ENCODE peak calls at places on chromosome 11, in six cellular contexts. T, K, Z, G, Q and L are unnamed samples.

GRCh38 chr11:96012086-96012824 is 88.3 kb upstream of the MTMR2 start:
- DNase-seq in Z (no peak), T (peak), Q (no peak), G (peak), K (peak), L (no peak)

GRCh38 chr11:105870521-105871113 is 151.4 kb downstream of the MSANTD4 start:
- DNase-seq in G (no peak), K (no peak), T (no peak), Z (no peak), Q (no peak), L (no peak)

GRCh38 chr11:112785104-112785503 is 176.1 kb upstream of the NCAM1 start:
- DNase-seq in Q (no peak), Z (no peak), G (no peak), K (no peak), T (no peak), L (no peak)

GRCh38 chr11:130145328-130145812 is 14.2 kb upstream of the ST14 start:
- DNase-seq in K (no peak), T (no peak), Q (no peak), G (no peak), Z (no peak), L (no peak)

GRCh38 chr11:57566035-57566504 is 1.4 kb downstream of the UBE2L6 start:
- DNase-seq in K (no peak), Z (no peak), G (no peak), Q (no peak), T (no peak), L (no peak)

GRCh38 chr11:64870176-64870892 is 8.1 kb downstream of the EHD1 start:
- DNase-seq in T (no peak), Z (peak), G (peak), K (peak), Q (no peak), L (no peak)

GRCh38 chr11:75140269-75141138 is 10.4 kb upstream of the SLCO2B1 start:
- DNase-seq in T (peak), G (peak), Z (peak), Q (peak), K (peak), L (peak)

GRCh38 chr11:43360361-43361032 is 1.8 kb downstream of the TTC17 start:
- DNase-seq in G (no peak), T (no peak), Z (no peak), K (no peak), Q (no peak), L (no peak)

GRCh38 chr11:42311504-42311903 is 852.1 kb upstream of the LRRC4C start:
- DNase-seq in T (no peak), Q (no peak), G (no peak), K (no peak), Z (no peak), L (no peak)

GRCh38 chr11:119091966-119092879 is 7.5 kb downstream of the HMBS start:
- DNase-seq in K (no peak), T (no peak), Z (no peak), G (no peak), Q (no peak), L (no peak)

GRCh38 chr11:1746956-1747752 is 3.2 kb downstream of the IFITM10 start:
- DNase-seq in Z (no peak), K (no peak), G (no peak), T (no peak), Q (peak), L (no peak)

GRCh38 chr11:45663486-45664375 is 1.7 kb downstream of the CHST1 start:
- DNase-seq in Z (no peak), K (no peak), G (no peak), Q (no peak), T (no peak), L (no peak)

GRCh38 chr11:64759131-64759721 is 548 bp downstream of the PYGM start:
- DNase-seq in K (no peak), G (peak), T (no peak), Z (no peak), Q (no peak), L (no peak)

GRCh38 chr11:33323421-33323820 is 66.2 kb downstream of the HIPK3 start:
- DNase-seq in Z (no peak), K (no peak), G (no peak), Q (no peak), T (no peak), L (no peak)

GRCh38 chr11:15146271-15147003 is 31.7 kb downstream of the INSC start:
- DNase-seq in K (no peak), T (no peak), Z (no peak), G (no peak), Q (no peak), L (no peak)

GRCh38 chr11:106306942-106307341 is 229.5 kb downstream of the AASDHPPT start:
- DNase-seq in K (no peak), Q (no peak), Z (no peak), G (no peak), T (no peak), L (no peak)

GRCh38 chr11:106389096-106389495 is 311.6 kb downstream of the AASDHPPT start:
- DNase-seq in Z (no peak), G (no peak), Q (no peak), T (no peak), K (no peak), L (no peak)

GRCh38 chr11:995752-996420 is 40.6 kb downstream of the MUC6 start:
- DNase-seq in Q (no peak), T (no peak), G (peak), K (no peak), Z (no peak), L (no peak)

GRCh38 chr11:57283231-57283990 is 41.3 kb downstream of the TNKS1BP1 start:
- DNase-seq in T (no peak), Z (no peak), G (no peak), Q (no peak), K (no peak), L (no peak)

GRCh38 chr11:76919887-76920746 is 59.4 kb downstream of the ACER3 start:
- DNase-seq in K (peak), T (peak), Q (peak), Z (peak), G (peak), L (peak)

GRCh38 chr11:3109921-3110706 is 52.9 kb upstream of the CARS1 start:
- DNase-seq in G (peak), K (peak), Q (peak), T (peak), Z (peak), L (no peak)

DNA sequence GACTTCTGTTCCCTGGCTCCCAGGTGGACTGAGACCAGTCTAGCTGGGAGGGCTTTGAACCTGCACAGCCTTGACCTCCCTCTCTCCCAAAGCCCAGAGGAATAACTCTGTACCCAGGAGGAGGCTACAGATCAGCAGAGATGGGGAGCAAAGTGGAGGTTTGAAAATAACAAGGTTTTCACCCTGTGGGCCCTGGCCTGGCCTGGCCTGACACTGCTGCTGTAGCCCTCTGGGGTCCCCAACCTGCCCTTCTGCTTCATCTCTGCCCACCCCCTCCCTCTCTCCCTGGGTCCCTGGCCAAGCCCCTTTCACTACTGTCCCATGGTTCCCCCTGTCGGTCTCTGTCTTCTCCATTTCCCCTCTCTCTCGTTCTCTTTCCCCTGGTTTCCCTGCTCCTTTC is 225.2 kb downstream of the BUD13 start:
- DNase-seq in T (no peak), G (no peak), Q (no peak), Z (no peak), K (no peak), L (no peak)
- TF ChIP-seq CTCF in T (no peak), G (no peak), Q (no peak), Z (no peak), K (no peak), L (no peak)

DNA sequence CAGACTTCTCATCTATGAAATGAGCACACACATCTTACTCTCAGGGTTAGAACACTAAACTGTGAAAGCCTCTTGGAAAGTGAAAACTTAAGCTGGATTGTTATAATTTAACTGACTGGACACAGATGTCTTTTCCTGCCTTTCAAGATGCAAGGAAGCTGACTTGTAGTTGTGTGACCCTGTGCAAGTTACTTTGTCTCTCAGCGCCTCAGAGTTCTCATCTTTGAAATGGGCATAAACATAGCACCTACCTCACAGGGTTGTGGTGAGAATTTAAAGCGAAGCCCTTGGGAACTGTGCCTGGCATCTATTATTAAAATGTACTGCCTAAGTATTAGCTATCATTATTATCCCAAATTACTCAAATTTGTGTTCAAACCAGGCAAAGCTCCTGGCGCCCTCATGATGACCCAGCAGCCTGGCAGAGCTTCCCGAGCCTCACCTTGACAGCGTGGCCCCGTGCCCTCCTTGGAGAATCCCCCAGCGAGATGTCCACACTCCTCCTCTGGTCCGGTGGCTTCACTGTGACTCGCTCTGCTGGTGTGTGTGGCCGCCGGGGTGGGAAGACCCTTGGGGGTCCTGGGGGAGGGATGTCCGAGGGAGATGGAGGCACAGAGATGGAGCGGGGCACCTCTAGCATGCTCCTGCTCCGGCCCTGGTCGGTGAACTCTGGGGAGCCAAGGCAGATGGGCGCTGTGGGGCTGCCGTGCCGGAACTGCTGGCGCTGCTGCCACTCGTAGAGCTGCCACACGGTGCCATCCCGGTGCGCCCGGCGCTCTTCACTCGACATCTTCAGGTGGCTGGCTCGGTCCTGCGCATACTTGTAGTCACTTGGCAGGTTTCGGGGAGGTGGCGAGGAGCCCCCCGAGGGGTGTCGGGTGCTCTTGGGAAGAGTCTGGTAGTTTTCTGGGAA is 78.2 kb downstream of the C11orf58 start:
- DNase-seq in Q (no peak), G (no peak), Z (no peak), K (peak), T (no peak), L (no peak)
- H3K27ac ChIP-seq in Q (no peak), G (no peak), Z (no peak), K (no peak), T (no peak), L (no peak)

GRCh38 chr11:9566561-9567063 is 6.9 kb upstream of the WEE1 start:
- DNase-seq in Z (no peak), T (no peak), G (no peak), Q (no peak), K (no peak), L (no peak)

GRCh38 chr11:9567401-9567800 is 6.1 kb upstream of the WEE1 start:
- DNase-seq in Z (no peak), Q (no peak), T (no peak), G (no peak), K (no peak), L (no peak)

GRCh38 chr11:9569588-9570164 is 3.8 kb upstream of the WEE1 start:
- DNase-seq in G (no peak), T (no peak), K (no peak), Z (no peak), Q (no peak), L (no peak)

GRCh38 chr11:9568854-9569587 is 4.4 kb upstream of the WEE1 start:
- DNase-seq in G (peak), K (no peak), Z (peak), Q (no peak), T (peak), L (peak)

DNA sequence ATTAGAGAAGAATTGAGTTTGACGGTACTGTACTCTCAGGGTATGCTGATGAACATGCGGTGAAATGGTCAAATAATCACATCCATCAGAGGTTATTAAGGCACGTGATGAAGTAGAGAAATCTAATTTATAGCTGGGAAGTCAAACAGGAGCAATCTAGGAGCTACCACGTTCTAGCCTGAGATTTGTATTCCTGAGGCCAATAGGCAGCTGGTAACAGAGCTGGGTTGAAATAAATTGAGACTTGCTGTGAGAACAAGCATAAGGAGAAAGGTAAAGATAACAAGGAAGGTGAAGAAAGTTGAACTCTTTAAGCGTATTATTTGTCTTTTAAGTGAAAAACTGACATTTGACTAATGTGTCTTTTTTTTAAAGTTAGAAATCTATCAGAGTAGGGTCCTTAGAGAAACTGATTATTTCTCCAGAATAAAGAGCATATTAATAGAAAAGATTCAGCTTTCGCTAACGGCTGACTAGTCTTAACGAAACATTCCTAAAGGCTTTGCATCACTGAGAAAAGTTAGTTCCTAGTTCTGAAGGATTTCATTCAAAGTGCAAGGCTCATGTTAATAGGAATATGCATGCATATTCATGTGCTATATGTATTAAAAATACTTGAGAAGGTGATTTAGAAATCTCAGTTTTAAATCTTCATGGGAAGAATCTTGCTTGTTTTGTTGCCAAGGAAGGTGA is 5.2 kb upstream of the WEE1 start:
- DNase-seq in G (no peak), Q (no peak), Z (no peak), T (no peak), K (no peak), L (no peak)
- H3K4me3 ChIP-seq in G (no peak), Q (no peak), Z (no peak), T (no peak), K (no peak), L (peak)

GRCh38 chr11:134460044-134460371 is 48.0 kb upstream of the B3GAT1 start:
- DNase-seq in K (no peak), T (no peak), G (no peak), Q (no peak), Z (no peak), L (no peak)

GRCh38 chr11:134461621-134462020 is 49.6 kb upstream of the B3GAT1 start:
- DNase-seq in K (no peak), G (no peak), Z (no peak), T (no peak), Q (no peak), L (no peak)

GRCh38 chr11:134459246-134460043 is 47.4 kb upstream of the B3GAT1 start:
- DNase-seq in Z (no peak), T (no peak), Q (no peak), K (no peak), G (no peak), L (no peak)

GRCh38 chr11:134463716-134464115 is 51.7 kb upstream of the B3GAT1 start:
- DNase-seq in K (no peak), G (no peak), Q (no peak), Z (no peak), T (no peak), L (no peak)

GRCh38 chr11:134460881-134461280 is 48.8 kb upstream of the B3GAT1 start:
- DNase-seq in K (no peak), Q (no peak), Z (no peak), T (no peak), G (no peak), L (no peak)
- TF ChIP-seq CTCF in K (no peak), Q (no peak), Z (no peak), T (no peak), G (no peak), L (no peak)

DNA sequence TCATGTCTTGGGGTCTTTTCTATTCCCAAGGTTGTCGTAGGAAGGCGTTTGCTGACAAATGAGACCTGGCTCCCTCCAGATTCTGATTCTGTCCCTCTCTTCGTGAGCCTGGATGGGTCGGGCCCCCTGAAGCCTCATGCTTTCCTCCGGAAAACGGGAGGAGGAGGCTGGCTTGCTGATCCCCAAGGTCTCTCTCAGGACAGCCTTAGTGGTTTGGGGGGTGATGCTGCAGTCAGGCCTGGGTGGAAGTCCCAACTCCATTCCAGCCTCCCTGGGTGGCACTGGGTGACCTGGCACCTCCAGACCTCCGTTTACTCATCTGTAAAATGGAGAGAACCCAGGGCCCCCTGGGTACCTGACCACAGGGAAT is 23.4 kb upstream of the SMIM38 start:
- DNase-seq in K (no peak), Z (no peak), Q (peak), G (no peak), T (no peak), L (no peak)
- H3K27ac ChIP-seq in K (no peak), Z (no peak), Q (no peak), G (no peak), T (peak), L (no peak)

GRCh38 chr11:114059984-114060401 is 482 bp downstream of the ZBTB16 start:
- DNase-seq in Q (no peak), Z (no peak), T (no peak), K (no peak), G (no peak), L (peak)
- H3K4me3 ChIP-seq in Q (peak), Z (peak), T (peak), K (peak), G (peak), L (peak)

GRCh38 chr11:66363187-66363601 is 8.4 kb downstream of the SLC29A2 start:
- DNase-seq in Z (peak), Q (no peak), K (peak), G (no peak), T (no peak), L (no peak)

GRCh38 chr11:66360406-66361073 is 11.0 kb downstream of the SLC29A2 start:
- DNase-seq in Q (no peak), Z (no peak), G (no peak), K (peak), T (no peak), L (no peak)

GRCh38 chr11:66362481-66363147 is 8.9 kb downstream of the SLC29A2 start:
- DNase-seq in T (no peak), K (peak), Q (no peak), G (no peak), Z (no peak), L (no peak)

GRCh38 chr11:66359662-66360087 is 11.9 kb downstream of the SLC29A2 start:
- DNase-seq in T (no peak), G (no peak), Q (no peak), Z (no peak), K (peak), L (no peak)

DNA sequence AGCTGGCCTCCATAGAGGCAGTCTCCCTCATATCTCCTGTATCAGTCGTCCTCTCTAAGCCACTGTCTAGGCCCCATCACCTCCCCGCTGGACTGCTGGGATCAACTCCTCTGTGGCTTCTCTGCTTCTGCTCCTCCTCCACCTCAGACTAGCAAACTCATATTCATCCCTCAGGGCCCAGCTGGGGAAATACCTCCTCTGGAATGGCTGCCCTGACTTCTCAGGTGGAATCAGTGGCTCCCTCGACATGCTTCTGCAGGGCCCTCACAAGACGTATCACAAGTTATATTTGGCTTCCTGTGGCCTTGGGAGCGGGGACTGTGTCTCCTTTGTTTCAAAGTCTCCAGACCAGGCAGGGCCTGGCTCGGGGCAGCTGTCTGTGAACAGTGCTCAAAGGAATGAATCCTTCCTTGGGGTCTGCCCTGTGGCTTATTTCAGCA is 10.0 kb downstream of the SLC29A2 start:
- DNase-seq in Z (no peak), K (peak), Q (no peak), G (no peak), T (no peak), L (no peak)
- TF ChIP-seq CTCF in Z (no peak), K (no peak), Q (no peak), G (no peak), T (no peak), L (no peak)

GRCh38 chr11:74009230-74009547 is 304 bp upstream of the UCP3 start:
- DNase-seq in Z (no peak), T (no peak), G (no peak), K (no peak), Q (no peak), L (no peak)
- H3K27ac ChIP-seq in Z (no peak), T (no peak), G (no peak), K (no peak), Q (no peak), L (peak)

DNA sequence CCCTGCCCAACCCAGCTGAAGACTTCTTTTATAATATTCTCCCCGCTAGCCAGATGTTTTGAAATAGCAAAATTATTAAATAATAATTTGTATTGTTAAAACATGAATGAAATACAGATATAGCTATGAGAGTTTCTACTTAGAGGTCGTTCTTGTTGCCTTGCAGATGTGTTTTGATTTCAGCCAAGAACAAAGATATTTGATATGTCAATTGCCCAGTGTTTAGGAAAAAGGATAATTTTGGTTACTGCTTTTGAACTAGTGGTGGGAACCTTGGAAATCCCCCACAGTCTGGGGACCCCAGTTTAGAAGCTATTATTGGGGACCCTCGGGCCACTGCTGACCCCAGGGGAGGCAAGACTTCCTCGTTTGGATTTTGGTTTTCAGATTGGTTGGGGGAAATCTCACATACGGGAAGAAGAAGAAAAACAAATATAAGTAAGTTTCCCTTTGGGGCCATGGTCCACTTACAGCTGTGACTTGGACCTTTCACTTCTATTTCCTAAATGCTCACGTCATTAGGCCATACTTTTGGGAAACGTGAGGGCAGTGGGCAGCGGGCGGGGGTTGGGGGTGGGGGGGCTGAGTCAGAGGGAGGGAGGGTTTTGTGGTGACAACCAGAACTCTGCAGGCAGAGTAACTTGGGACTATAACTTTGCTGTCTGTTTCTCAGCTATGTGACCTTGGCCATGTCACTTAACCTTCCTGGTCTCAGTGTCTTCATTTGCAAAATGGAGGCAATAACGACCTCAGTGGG is 37.0 kb downstream of the LDLRAD3 start:
- DNase-seq in Z (no peak), G (no peak), K (no peak), T (no peak), Q (no peak), L (no peak)
- H3K4me3 ChIP-seq in Z (no peak), G (no peak), K (no peak), T (no peak), Q (no peak), L (no peak)